ENCODE peak calls at places on chromosomes 12 and 14, in six cellular contexts. I is CD8-positive, alpha-beta T cell; E is tibial artery; G is GM23248; Z is CD8-positive, alpha-beta memory T cell; H is left ventricle myocardium inferior. X is an unnamed sample.

GRCh38 chr14:104974146-104974541 is 4.0 kb downstream of the AHNAK2 start:
- DNase-seq in G (no peak), E (no peak), Z (no peak), I (no peak), H (peak), X (no peak)

GRCh38 chr14:70808023-70808401 is 1.3 kb downstream of the MAP3K9 start:
- DNase-seq in G (no peak), I (peak), Z (peak), H (no peak), E (no peak), X (peak)

GRCh38 chr12:120447992-120448391 is 1.7 kb downstream of the GATC start:
- DNase-seq in E (no peak), Z (no peak), G (no peak), H (no peak), I (no peak), X (no peak)

GRCh38 chr12:90683871-90684270 is 271.1 kb downstream of the CCER1 start:
- DNase-seq in G (no peak), E (no peak), Z (no peak), I (no peak), H (no peak), X (no peak)

GRCh38 chr12:12376636-12377448 is 20.0 kb downstream of the BORCS5 start:
- DNase-seq in H (no peak), G (peak), Z (peak), I (no peak), E (no peak), X (no peak)

GRCh38 chr14:23578560-23579310 is at the start of gene JPH4:
- DNase-seq in G (no peak), E (no peak), Z (no peak), I (no peak), H (no peak), X (no peak)

GRCh38 chr14:87797001-87797400 is 196.0 kb downstream of the GALC start:
- DNase-seq in Z (no peak), I (no peak), H (no peak), G (no peak), E (no peak), X (no peak)

GRCh38 chr14:105169776-105170655 is 1.4 kb upstream of the JAG2 start:
- DNase-seq in Z (no peak), G (no peak), H (no peak), E (no peak), I (no peak), X (peak)

GRCh38 chr14:96797188-96797942 is at the start of gene VRK1:
- DNase-seq in Z (peak), H (peak), E (peak), I (peak), G (peak), X (peak)
- H3K27ac ChIP-seq in Z (peak), H (peak), E (no peak), I (peak), G (peak), X (peak)

GRCh38 chr12:82981150-82981549 is 294.4 kb downstream of the TMTC2 start:
- DNase-seq in I (no peak), G (peak), H (no peak), Z (no peak), E (no peak), X (no peak)
- H3K4me3 ChIP-seq in I (no peak), G (no peak), H (no peak), Z (no peak), E (no peak), X (no peak)

DNA sequence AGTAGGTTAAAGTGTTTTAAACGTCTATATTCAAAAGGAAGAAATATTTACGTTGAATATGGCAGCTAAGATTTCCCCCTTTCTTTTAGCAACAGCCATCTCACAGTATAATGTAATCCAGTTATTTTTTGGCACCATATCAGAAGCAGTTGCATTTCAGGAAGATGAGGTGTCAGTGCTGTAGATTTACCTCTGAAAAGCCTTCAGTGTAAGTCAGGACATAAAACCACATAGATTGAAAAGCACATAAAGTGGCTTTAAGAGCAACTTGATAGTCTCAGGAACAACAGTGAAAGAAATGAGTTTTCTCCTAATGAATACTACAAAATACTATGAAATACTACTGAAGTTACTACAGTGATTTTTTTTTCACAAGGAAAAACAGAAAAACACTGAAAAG is 6.9 kb downstream of the MLH3 start:
- DNase-seq in G (peak), H (no peak), E (no peak), Z (no peak), I (no peak), X (no peak)
- H3K27ac ChIP-seq in G (peak), H (no peak), E (no peak), Z (no peak), I (no peak), X (no peak)

GRCh38 chr12:109720152-109720855 is 6.7 kb downstream of the FAM222A start:
- DNase-seq in I (no peak), G (no peak), H (peak), Z (no peak), E (no peak), X (no peak)
- H3K4me3 ChIP-seq in I (no peak), G (no peak), H (peak), Z (no peak), E (no peak), X (no peak)

GRCh38 chr14:75521415-75522199 is 662 bp upstream of the BATF start:
- DNase-seq in H (no peak), G (no peak), E (no peak), Z (no peak), I (no peak), X (no peak)
- H3K27ac ChIP-seq in H (no peak), G (no peak), E (no peak), Z (peak), I (peak), X (peak)

DNA sequence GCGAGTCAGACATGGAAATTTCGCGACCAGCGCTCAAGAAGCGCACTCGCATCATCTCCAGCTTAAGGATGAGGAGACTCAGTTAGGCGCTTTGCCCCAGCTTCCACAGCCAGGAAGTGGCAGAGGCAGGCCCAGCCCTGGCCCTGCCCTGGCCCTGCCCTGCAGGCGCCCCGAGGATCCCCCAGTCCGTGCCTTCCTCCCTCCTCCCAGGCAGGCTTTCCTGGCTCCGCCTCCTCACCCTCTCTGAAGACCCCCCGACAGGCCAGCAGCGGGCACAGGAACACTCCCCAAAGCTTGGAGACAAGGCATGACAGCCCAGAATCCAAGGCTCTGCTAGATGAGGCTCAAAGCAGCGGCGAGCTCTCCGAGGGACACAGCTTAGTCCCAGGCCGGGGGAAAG is 25.1 kb downstream of the UBR7 start:
- DNase-seq in G (no peak), E (no peak), Z (no peak), H (no peak), I (no peak), X (no peak)
- H3K4me3 ChIP-seq in G (peak), E (no peak), Z (no peak), H (peak), I (no peak), X (no peak)

DNA sequence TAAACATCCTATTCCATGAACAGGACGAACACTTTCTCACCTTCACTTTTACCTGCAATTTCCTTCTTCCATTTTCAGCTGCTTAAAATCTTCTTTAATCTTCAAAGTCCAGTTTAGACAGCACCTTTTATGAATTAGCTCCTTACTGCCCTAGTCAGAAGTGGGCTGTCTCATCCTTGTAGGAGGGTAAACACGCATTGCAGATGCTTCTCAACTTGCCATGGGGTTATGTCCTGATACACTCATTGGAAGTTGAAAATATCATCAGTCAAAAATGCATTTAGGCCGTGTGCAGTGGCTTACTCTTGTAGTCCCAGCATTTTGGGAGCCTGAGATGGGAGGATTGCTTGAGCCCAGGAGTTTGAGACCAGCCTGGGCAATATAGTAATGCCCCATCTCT is 35.2 kb downstream of the HMGA2 start:
- DNase-seq in Z (no peak), I (no peak), G (peak), E (no peak), H (no peak), X (no peak)
- H3K27ac ChIP-seq in Z (no peak), I (no peak), G (peak), E (no peak), H (no peak), X (no peak)

DNA sequence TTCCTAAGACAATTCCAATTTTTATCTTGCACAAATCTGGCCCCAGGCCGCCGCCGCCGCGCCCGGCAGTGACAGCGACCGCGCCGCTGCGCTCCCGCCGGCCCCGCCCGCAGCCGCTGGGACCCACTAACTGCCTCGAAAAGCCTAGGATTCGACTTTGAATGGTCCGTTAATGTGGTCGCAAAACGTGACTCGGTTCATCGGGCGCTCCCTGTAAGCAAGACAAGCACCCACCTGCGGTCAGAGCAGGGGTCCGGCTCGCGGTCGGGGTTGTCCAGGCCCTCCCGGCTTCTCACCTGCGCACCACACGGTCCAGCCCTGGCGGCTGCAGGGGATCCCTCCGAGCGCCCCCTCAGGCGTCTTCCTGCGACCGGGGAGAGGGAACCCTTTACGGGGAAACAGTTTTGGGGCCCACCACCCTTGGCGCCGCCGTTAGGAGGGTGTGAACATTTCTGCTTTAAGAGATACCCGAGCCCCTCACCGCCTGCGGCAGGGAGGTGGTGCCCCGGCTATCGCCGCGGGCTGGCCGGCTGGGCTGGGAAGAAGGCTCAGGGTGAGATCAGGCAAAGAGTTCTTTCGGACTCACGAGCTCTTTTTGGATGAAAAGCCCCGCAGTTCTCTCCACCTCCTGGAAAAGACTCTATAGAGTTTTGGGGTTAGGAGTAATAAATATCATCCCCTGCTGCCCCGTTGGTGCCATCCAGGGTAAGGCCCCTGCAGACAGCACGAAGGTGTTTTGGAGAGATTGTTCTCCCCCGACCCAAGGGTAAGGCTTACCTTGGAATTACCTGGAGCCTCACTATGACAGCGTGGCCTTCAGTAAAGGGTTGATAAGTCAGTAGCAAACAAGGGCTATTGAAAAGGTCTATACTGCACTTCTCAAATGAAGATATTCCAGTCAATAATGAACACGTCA is 13.6 kb upstream of the FOXJ2 start:
- DNase-seq in Z (peak), G (no peak), E (no peak), H (no peak), I (peak), X (no peak)
- H3K4me3 ChIP-seq in Z (peak), G (peak), E (peak), H (peak), I (peak), X (peak)

GRCh38 chr12:96301732-96302131 is 98.5 kb downstream of the CDK17 start:
- DNase-seq in G (no peak), H (no peak), E (no peak), Z (no peak), I (no peak), X (no peak)

GRCh38 chr12:96300064-96300463 is 100.2 kb downstream of the CDK17 start:
- DNase-seq in I (no peak), E (no peak), H (no peak), Z (no peak), G (no peak), X (no peak)

GRCh38 chr12:96302706-96303310 is 97.4 kb downstream of the CDK17 start:
- DNase-seq in H (no peak), E (no peak), G (no peak), Z (no peak), I (no peak), X (no peak)

GRCh38 chr12:96305665-96306064 is 94.6 kb downstream of the CDK17 start:
- DNase-seq in G (no peak), Z (no peak), I (no peak), H (no peak), E (no peak), X (no peak)

DNA sequence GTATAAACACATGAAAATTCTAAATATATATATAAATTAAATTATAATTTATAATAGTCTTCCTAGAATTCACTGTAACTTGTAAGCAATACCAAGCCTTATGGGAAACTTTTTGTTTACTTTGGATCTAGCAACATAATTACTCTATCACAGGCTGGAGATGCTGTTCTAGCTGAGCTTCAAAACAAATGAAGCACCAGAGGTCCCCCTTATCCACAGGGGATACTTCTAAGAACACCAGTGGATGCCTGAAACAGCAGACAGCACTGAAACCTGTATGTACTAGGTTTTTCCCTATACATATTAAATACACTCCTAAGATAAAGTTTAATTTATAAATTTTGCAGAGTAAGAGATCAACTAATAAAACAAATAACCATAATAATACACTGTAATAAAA is 96.6 kb downstream of the CDK17 start:
- DNase-seq in H (no peak), I (no peak), Z (no peak), E (no peak), G (no peak), X (no peak)
- H3K27ac ChIP-seq in H (no peak), I (no peak), Z (no peak), E (no peak), G (no peak), X (no peak)

X was measured in effector memory CD4-positive, alpha-beta T cell.